ENCODE peak calls at places on chromosome 6, in four cellular contexts. O is activated CD4-positive, CD25-positive, alpha-beta regulatory T cell; H is GM13976; B is T-helper 17 cell. N is an unnamed sample.

GRCh38 chr6:94278146-94278545 is 858.8 kb upstream of the EPHA7 start:
- DNase-seq in O (no peak), H (no peak), B (no peak), N (no peak)

GRCh38 chr6:144897441-144897921 is 612.3 kb downstream of the UTRN start:
- DNase-seq in O (no peak), H (no peak), B (no peak), N (peak)

GRCh38 chr6:143099647-143100046 is 39.0 kb downstream of the AIG1 start:
- DNase-seq in O (no peak), H (no peak), B (no peak), N (no peak)

GRCh38 chr6:14272111-14273085 is 154.8 kb downstream of the CD83 start:
- DNase-seq in O (no peak), H (no peak), B (no peak), N (no peak)

GRCh38 chr6:11632795-11633511 is 95.4 kb downstream of the TMEM170B start:
- DNase-seq in O (no peak), H (no peak), B (no peak), N (no peak)

GRCh38 chr6:41059569-41059968 is 6.6 kb downstream of the APOBEC2 start:
- DNase-seq in O (no peak), H (no peak), B (no peak), N (no peak)

GRCh38 chr6:97186416-97186999 is 96.5 kb downstream of the MMS22L start:
- DNase-seq in O (peak), H (peak), B (peak), N (peak)

GRCh38 chr6:18293192-18293904 is 29.0 kb upstream of the DEK start:
- DNase-seq in O (no peak), H (no peak), B (no peak), N (peak)

GRCh38 chr6:34044945-34045595 is 100.8 kb downstream of the GRM4 start:
- DNase-seq in O (no peak), H (no peak), B (no peak), N (no peak)